ENCODE peak calls at places on chromosome 11, in eight cellular contexts. One of them, this sample, is unnamed.

GRCh38 chr11:32852142-32852541 is 22.4 kb downstream of the PRRG4 start:
- DNase-seq in body of pancreas: no peak
- DNase-seq in midbrain: no peak
- DNase-seq in amygdala: no peak
- DNase-seq in T-helper 2 cell: no peak
- DNase-seq in fibroblast of lung: peak
- DNase-seq in activated naive CD8-positive, alpha-beta T cell treated with anti-CD3 and anti-CD28 coated beads, Interleukin-2, amount 10 ng/mL, durations not matched to agents 7 days and 5 days: no peak
- DNase-seq in hypothalamus: no peak
- DNase-seq in this sample: peak

GRCh38 chr11:80748207-80748606 is 1307.4 kb upstream of the TENM4 start:
- DNase-seq in body of pancreas: no peak
- DNase-seq in midbrain: no peak
- DNase-seq in amygdala: no peak
- DNase-seq in T-helper 2 cell: no peak
- DNase-seq in fibroblast of lung: no peak
- DNase-seq in activated naive CD8-positive, alpha-beta T cell treated with anti-CD3 and anti-CD28 coated beads, Interleukin-2, amount 10 ng/mL, durations not matched to agents 7 days and 5 days: no peak
- DNase-seq in hypothalamus: no peak
- DNase-seq in this sample: no peak

GRCh38 chr11:72589802-72590761 is 84.1 kb downstream of the PDE2A start:
- DNase-seq in body of pancreas: peak
- DNase-seq in midbrain: no peak
- DNase-seq in amygdala: no peak
- DNase-seq in T-helper 2 cell: peak
- DNase-seq in fibroblast of lung: peak
- DNase-seq in activated naive CD8-positive, alpha-beta T cell treated with anti-CD3 and anti-CD28 coated beads, Interleukin-2, amount 10 ng/mL, durations not matched to agents 7 days and 5 days: peak
- DNase-seq in hypothalamus: no peak
- DNase-seq in this sample: peak

GRCh38 chr11:93849751-93850584 is 450 bp downstream of the VSTM5 start:
- DNase-seq in body of pancreas: peak
- DNase-seq in midbrain: no peak
- DNase-seq in amygdala: no peak
- DNase-seq in T-helper 2 cell: no peak
- DNase-seq in fibroblast of lung: peak
- DNase-seq in activated naive CD8-positive, alpha-beta T cell treated with anti-CD3 and anti-CD28 coated beads, Interleukin-2, amount 10 ng/mL, durations not matched to agents 7 days and 5 days: no peak
- DNase-seq in hypothalamus: no peak
- DNase-seq in this sample: peak

GRCh38 chr11:92512204-92512569 is 287.6 kb downstream of the FAT3 start:
- DNase-seq in body of pancreas: no peak
- DNase-seq in midbrain: no peak
- DNase-seq in amygdala: no peak
- DNase-seq in T-helper 2 cell: no peak
- DNase-seq in fibroblast of lung: no peak
- DNase-seq in activated naive CD8-positive, alpha-beta T cell treated with anti-CD3 and anti-CD28 coated beads, Interleukin-2, amount 10 ng/mL, durations not matched to agents 7 days and 5 days: no peak
- DNase-seq in hypothalamus: no peak
- DNase-seq in this sample: no peak

GRCh38 chr11:108698844-108699642 is 34.2 kb downstream of the DDX10 start:
- DNase-seq in body of pancreas: no peak
- DNase-seq in midbrain: no peak
- DNase-seq in amygdala: no peak
- DNase-seq in T-helper 2 cell: no peak
- DNase-seq in fibroblast of lung: no peak
- DNase-seq in activated naive CD8-positive, alpha-beta T cell treated with anti-CD3 and anti-CD28 coated beads, Interleukin-2, amount 10 ng/mL, durations not matched to agents 7 days and 5 days: no peak
- DNase-seq in hypothalamus: no peak
- DNase-seq in this sample: no peak

GRCh38 chr11:117928818-117929567 is at the start of gene TMPRSS13:
- DNase-seq in body of pancreas: peak
- DNase-seq in midbrain: no peak
- DNase-seq in amygdala: no peak
- DNase-seq in T-helper 2 cell: no peak
- DNase-seq in fibroblast of lung: no peak
- DNase-seq in activated naive CD8-positive, alpha-beta T cell treated with anti-CD3 and anti-CD28 coated beads, Interleukin-2, amount 10 ng/mL, durations not matched to agents 7 days and 5 days: peak
- DNase-seq in hypothalamus: no peak
- DNase-seq in this sample: no peak

GRCh38 chr11:87878373-87878779 is 296.9 kb downstream of the RAB38 start:
- DNase-seq in body of pancreas: no peak
- DNase-seq in midbrain: peak
- DNase-seq in amygdala: no peak
- DNase-seq in T-helper 2 cell: no peak
- DNase-seq in fibroblast of lung: peak
- DNase-seq in activated naive CD8-positive, alpha-beta T cell treated with anti-CD3 and anti-CD28 coated beads, Interleukin-2, amount 10 ng/mL, durations not matched to agents 7 days and 5 days: no peak
- DNase-seq in hypothalamus: no peak
- DNase-seq in this sample: no peak

GRCh38 chr11:68145120-68145866 is 24.1 kb upstream of the CHKA start:
- DNase-seq in body of pancreas: peak
- DNase-seq in midbrain: no peak
- DNase-seq in amygdala: no peak
- DNase-seq in T-helper 2 cell: no peak
- DNase-seq in fibroblast of lung: no peak
- DNase-seq in activated naive CD8-positive, alpha-beta T cell treated with anti-CD3 and anti-CD28 coated beads, Interleukin-2, amount 10 ng/mL, durations not matched to agents 7 days and 5 days: peak
- DNase-seq in hypothalamus: no peak
- DNase-seq in this sample: peak

GRCh38 chr11:31645747-31646146 is 136.2 kb downstream of the ELP4 start:
- DNase-seq in body of pancreas: no peak
- DNase-seq in midbrain: no peak
- DNase-seq in amygdala: no peak
- DNase-seq in T-helper 2 cell: no peak
- DNase-seq in fibroblast of lung: peak
- DNase-seq in activated naive CD8-positive, alpha-beta T cell treated with anti-CD3 and anti-CD28 coated beads, Interleukin-2, amount 10 ng/mL, durations not matched to agents 7 days and 5 days: no peak
- DNase-seq in hypothalamus: no peak
- DNase-seq in this sample: peak

GRCh38 chr11:130634981-130635473 is 186.6 kb downstream of the ADAMTS15 start:
- DNase-seq in body of pancreas: no peak
- DNase-seq in midbrain: no peak
- DNase-seq in amygdala: no peak
- DNase-seq in T-helper 2 cell: no peak
- DNase-seq in fibroblast of lung: peak
- DNase-seq in activated naive CD8-positive, alpha-beta T cell treated with anti-CD3 and anti-CD28 coated beads, Interleukin-2, amount 10 ng/mL, durations not matched to agents 7 days and 5 days: no peak
- DNase-seq in hypothalamus: no peak
- DNase-seq in this sample: no peak

GRCh38 chr11:12017865-12018453 is 9.5 kb upstream of the DKK3 start:
- DNase-seq in body of pancreas: no peak
- DNase-seq in midbrain: no peak
- DNase-seq in amygdala: no peak
- DNase-seq in T-helper 2 cell: no peak
- DNase-seq in fibroblast of lung: no peak
- DNase-seq in activated naive CD8-positive, alpha-beta T cell treated with anti-CD3 and anti-CD28 coated beads, Interleukin-2, amount 10 ng/mL, durations not matched to agents 7 days and 5 days: no peak
- DNase-seq in hypothalamus: no peak
- DNase-seq in this sample: no peak

GRCh38 chr11:81278986-81279385 is 1454.7 kb downstream of the FAM181B start:
- DNase-seq in body of pancreas: no peak
- DNase-seq in midbrain: no peak
- DNase-seq in amygdala: no peak
- DNase-seq in T-helper 2 cell: no peak
- DNase-seq in fibroblast of lung: no peak
- DNase-seq in activated naive CD8-positive, alpha-beta T cell treated with anti-CD3 and anti-CD28 coated beads, Interleukin-2, amount 10 ng/mL, durations not matched to agents 7 days and 5 days: no peak
- DNase-seq in hypothalamus: no peak
- DNase-seq in this sample: no peak

GRCh38 chr11:119421351-119421750 is 1.6 kb downstream of the THY1 start:
- DNase-seq in body of pancreas: no peak
- DNase-seq in midbrain: no peak
- DNase-seq in amygdala: no peak
- DNase-seq in T-helper 2 cell: no peak
- DNase-seq in fibroblast of lung: peak
- DNase-seq in activated naive CD8-positive, alpha-beta T cell treated with anti-CD3 and anti-CD28 coated beads, Interleukin-2, amount 10 ng/mL, durations not matched to agents 7 days and 5 days: no peak
- DNase-seq in hypothalamus: no peak
- DNase-seq in this sample: no peak

GRCh38 chr11:129410561-129410960 is 34.9 kb downstream of the BARX2 start:
- DNase-seq in body of pancreas: no peak
- DNase-seq in midbrain: no peak
- DNase-seq in amygdala: no peak
- DNase-seq in T-helper 2 cell: no peak
- DNase-seq in fibroblast of lung: no peak
- DNase-seq in activated naive CD8-positive, alpha-beta T cell treated with anti-CD3 and anti-CD28 coated beads, Interleukin-2, amount 10 ng/mL, durations not matched to agents 7 days and 5 days: no peak
- DNase-seq in hypothalamus: no peak
- DNase-seq in this sample: no peak

GRCh38 chr11:62573006-62573591 is 592 bp downstream of the EEF1G start:
- DNase-seq in body of pancreas: no peak
- DNase-seq in midbrain: peak
- DNase-seq in amygdala: no peak
- DNase-seq in T-helper 2 cell: no peak
- DNase-seq in fibroblast of lung: no peak
- DNase-seq in activated naive CD8-positive, alpha-beta T cell treated with anti-CD3 and anti-CD28 coated beads, Interleukin-2, amount 10 ng/mL, durations not matched to agents 7 days and 5 days: no peak
- DNase-seq in hypothalamus: no peak
- DNase-seq in this sample: peak

GRCh38 chr11:16410479-16410878 is 54.1 kb upstream of the SOX6 start:
- DNase-seq in body of pancreas: no peak
- DNase-seq in midbrain: no peak
- DNase-seq in amygdala: no peak
- DNase-seq in T-helper 2 cell: no peak
- DNase-seq in fibroblast of lung: no peak
- DNase-seq in activated naive CD8-positive, alpha-beta T cell treated with anti-CD3 and anti-CD28 coated beads, Interleukin-2, amount 10 ng/mL, durations not matched to agents 7 days and 5 days: no peak
- DNase-seq in hypothalamus: no peak
- DNase-seq in this sample: no peak

GRCh38 chr11:123736769-123737168 is 4.7 kb downstream of the ZNF202 start:
- DNase-seq in body of pancreas: no peak
- DNase-seq in midbrain: no peak
- DNase-seq in amygdala: no peak
- DNase-seq in T-helper 2 cell: no peak
- DNase-seq in fibroblast of lung: no peak
- DNase-seq in activated naive CD8-positive, alpha-beta T cell treated with anti-CD3 and anti-CD28 coated beads, Interleukin-2, amount 10 ng/mL, durations not matched to agents 7 days and 5 days: no peak
- DNase-seq in hypothalamus: no peak
- DNase-seq in this sample: no peak

GRCh38 chr11:64624869-64625481 is 34.0 kb downstream of the SLC22A12 start:
- DNase-seq in body of pancreas: no peak
- DNase-seq in midbrain: peak
- DNase-seq in amygdala: no peak
- DNase-seq in T-helper 2 cell: no peak
- DNase-seq in fibroblast of lung: no peak
- DNase-seq in activated naive CD8-positive, alpha-beta T cell treated with anti-CD3 and anti-CD28 coated beads, Interleukin-2, amount 10 ng/mL, durations not matched to agents 7 days and 5 days: no peak
- DNase-seq in hypothalamus: no peak
- DNase-seq in this sample: no peak

GRCh38 chr11:11349870-11350325 is 3.2 kb downstream of the CSNK2A3 start:
- DNase-seq in body of pancreas: no peak
- DNase-seq in midbrain: no peak
- DNase-seq in amygdala: no peak
- DNase-seq in T-helper 2 cell: no peak
- DNase-seq in fibroblast of lung: peak
- DNase-seq in activated naive CD8-positive, alpha-beta T cell treated with anti-CD3 and anti-CD28 coated beads, Interleukin-2, amount 10 ng/mL, durations not matched to agents 7 days and 5 days: no peak
- DNase-seq in hypothalamus: no peak
- DNase-seq in this sample: peak

GRCh38 chr11:72251614-72252013 is 7.6 kb upstream of the PHOX2A start:
- DNase-seq in body of pancreas: no peak
- DNase-seq in midbrain: no peak
- DNase-seq in amygdala: no peak
- DNase-seq in T-helper 2 cell: no peak
- DNase-seq in fibroblast of lung: no peak
- DNase-seq in activated naive CD8-positive, alpha-beta T cell treated with anti-CD3 and anti-CD28 coated beads, Interleukin-2, amount 10 ng/mL, durations not matched to agents 7 days and 5 days: no peak
- DNase-seq in hypothalamus: no peak
- DNase-seq in this sample: no peak

GRCh38 chr11:15665368-15665871 is 550.7 kb downstream of the INSC start:
- DNase-seq in body of pancreas: no peak
- DNase-seq in midbrain: no peak
- DNase-seq in amygdala: no peak
- DNase-seq in T-helper 2 cell: no peak
- DNase-seq in fibroblast of lung: peak
- DNase-seq in activated naive CD8-positive, alpha-beta T cell treated with anti-CD3 and anti-CD28 coated beads, Interleukin-2, amount 10 ng/mL, durations not matched to agents 7 days and 5 days: no peak
- DNase-seq in hypothalamus: no peak
- DNase-seq in this sample: peak

This sample was measured in small intestine.